ENCODE peak calls at places on chromosomes 4 and X, in four cellular contexts. X is naive thymus-derived CD4-positive, alpha-beta T cell; J is adrenal gland; A is NCI-H460. W is an unnamed sample.
A peak's percentile ranks its signal among the peaks of the same experiment; 100 is the strongest.

GRCh38 chrX:112846114-112846513 is 5.5 kb upstream of the AMOT start:
- DNase-seq in X (no peak), A (no peak), J (no peak), W (peak; percentile 62)

GRCh38 chr4:55993994-55994657 is 45.4 kb downstream of the CEP135 start:
- DNase-seq in J (no peak), X (no peak), A (no peak), W (no peak)

GRCh38 chr4:175705407-175705806 is 106.7 kb downstream of the GPM6A start:
- DNase-seq in A (no peak), J (no peak), X (no peak), W (no peak)

GRCh38 chrX:44904542-44905115 is 31.6 kb downstream of the KDM6A start:
- DNase-seq in X (no peak), A (no peak), J (no peak), W (no peak)

GRCh38 chr4:6019316-6020263 is 1.4 kb upstream of the C4orf50 start:
- DNase-seq in A (peak; percentile 26), J (peak; percentile 28), X (no peak), W (no peak)

GRCh38 chrX:19514791-19515614 is at the start of gene MAP3K15:
- DNase-seq in J (peak; percentile 44), A (peak; percentile 30), X (no peak), W (no peak)

GRCh38 chr4:127352220-127352619 is 280.5 kb upstream of the INTU start:
- DNase-seq in X (no peak), J (no peak), A (no peak), W (no peak)

GRCh38 chr4:15779789-15780188 is 1.7 kb downstream of the CD38 start:
- DNase-seq in X (no peak), A (no peak), J (no peak), W (no peak)

GRCh38 chr4:140726776-140727500 is 29.2 kb downstream of the TBC1D9 start:
- DNase-seq in X (no peak), A (peak; percentile 30), J (no peak), W (no peak)

GRCh38 chrX:545488-545887 is 85.1 kb upstream of the SHOX start:
- DNase-seq in X (no peak), J (no peak), A (no peak), W (no peak)

GRCh38 chr4:3481783-3482397 is 18.8 kb downstream of the DOK7 start:
- DNase-seq in J (no peak), A (no peak), X (no peak), W (no peak)

GRCh38 chr4:147709999-147710398 is 21.9 kb upstream of the ARHGAP10 start:
- DNase-seq in J (no peak), A (no peak), X (no peak), W (no peak)

GRCh38 chrX:23854945-23855344 is 52.8 kb downstream of the APOO start:
- DNase-seq in A (no peak), X (no peak), J (no peak), W (no peak)

GRCh38 chr4:165402375-165402774 is 23.6 kb downstream of the CPE start:
- DNase-seq in J (no peak), A (no peak), X (no peak), W (no peak)

GRCh38 chr4:119197772-119198212 is 14.7 kb upstream of the USP53 start:
- DNase-seq in A (no peak), X (no peak), J (no peak), W (no peak)

GRCh38 chr4:3527101-3527913 is 4.9 kb downstream of the LRPAP1 start:
- DNase-seq in J (no peak), X (no peak), A (no peak), W (peak; percentile 45)

GRCh38 chr4:127463883-127464282 is 168.9 kb upstream of the INTU start:
- DNase-seq in J (no peak), X (no peak), A (no peak), W (no peak)

GRCh38 chrX:129540725-129541184 is 696 bp downstream of the OCRL start:
- DNase-seq in X (no peak), A (no peak), J (peak; percentile 34), W (no peak)

GRCh38 chrX:137212078-137212632 is 178.4 kb upstream of the GPR101 start:
- DNase-seq in A (no peak), X (no peak), J (no peak), W (no peak)

GRCh38 chr4:60726779-60727178 is 473.3 kb upstream of the ADGRL3 start:
- DNase-seq in A (no peak), J (no peak), X (no peak), W (no peak)

GRCh38 chrX:101803451-101803850 is 128.4 kb downstream of the ZMAT1 start:
- DNase-seq in X (no peak), J (no peak), A (peak; percentile 7), W (no peak)

GRCh38 chr4:118765399-118765798 is 70.5 kb downstream of the SEC24D start:
- DNase-seq in A (no peak), X (no peak), J (no peak), W (no peak)

GRCh38 chrX:12441376-12442128 is 303.3 kb downstream of the FRMPD4 start:
- DNase-seq in J (no peak), X (no peak), A (no peak), W (no peak)

GRCh38 chr4:40475609-40476008 is 140.5 kb downstream of the CHRNA9 start:
- DNase-seq in X (no peak), A (no peak), J (no peak), W (no peak)

GRCh38 chrX:70254909-70255308 is 5.1 kb downstream of the P2RY4 start:
- DNase-seq in X (no peak), J (no peak), A (no peak), W (no peak)

GRCh38 chr4:13968723-13969122 is 341.2 kb upstream of the BOD1L1 start:
- DNase-seq in J (no peak), X (no peak), A (no peak), W (no peak)

GRCh38 chr4:94995684-94996394 is 238.1 kb downstream of the BMPR1B start:
- DNase-seq in X (no peak), A (no peak), J (peak; percentile 47), W (no peak)

GRCh38 chr4:106766519-106766918 is 269.6 kb downstream of the DKK2 start:
- DNase-seq in A (no peak), J (no peak), X (no peak), W (no peak)

GRCh38 chrX:136310411-136310810 is 9.6 kb downstream of the ADGRG4 start:
- DNase-seq in X (no peak), J (peak; percentile 34), A (no peak), W (no peak)

GRCh38 chr4:95118507-95118906 is 360.8 kb downstream of the BMPR1B start:
- DNase-seq in A (no peak), X (no peak), J (no peak), W (no peak)

GRCh38 chrX:97743014-97743413 is 859.3 kb downstream of the RPA4 start:
- DNase-seq in J (no peak), X (no peak), A (no peak), W (no peak)

GRCh38 chr4:1407657-1408333 is 1.6 kb upstream of the NKX1-1 start:
- DNase-seq in A (no peak), J (no peak), X (no peak), W (no peak)

GRCh38 chr4:110294165-110294564 is 95.8 kb upstream of the ELOVL6 start:
- DNase-seq in J (no peak), A (no peak), X (no peak), W (no peak)

GRCh38 chrX:154056739-154057367 is 37.2 kb upstream of the IRAK1 start:
- DNase-seq in X (no peak), J (no peak), A (no peak), W (no peak)

GRCh38 chr4:5120468-5120867 is 69.2 kb downstream of the STK32B start:
- DNase-seq in J (no peak), X (no peak), A (no peak), W (no peak)

GRCh38 chrX:13965531-13965930 is 64.2 kb downstream of the GEMIN8 start:
- DNase-seq in A (no peak), X (no peak), J (no peak), W (no peak)

GRCh38 chr4:181756451-181756850 is 486.8 kb upstream of the TENM3 start:
- DNase-seq in X (no peak), J (no peak), A (peak; percentile 15), W (no peak)

GRCh38 chrX:47489507-47490275 is 6.7 kb upstream of the ZNF41 start:
- DNase-seq in X (no peak), A (no peak), J (no peak), W (no peak)

GRCh38 chr4:173212379-173212778 is 43.8 kb downstream of the GALNT7 start:
- DNase-seq in A (no peak), J (no peak), X (no peak), W (no peak)

GRCh38 chr4:153447175-153447887 is 18.8 kb upstream of the TMEM131L start:
- DNase-seq in X (no peak), J (no peak), A (no peak), W (no peak)